ENCODE peak calls at places on chromosomes 13 and 19, in four cellular contexts. One of them, this sample, is unnamed.

GRCh38 chr13:43894438-43894837 is 14.7 kb downstream of the LACC1 start:
- DNase-seq in H9: no peak
- DNase-seq in trophoblast cell: no peak
- DNase-seq in H1: no peak
- DNase-seq in this sample: no peak

GRCh38 chr13:25118371-25118770 is 22.4 kb downstream of the PABPC3 start:
- DNase-seq in H9: no peak
- DNase-seq in trophoblast cell: peak; percentile 33
- DNase-seq in H1: no peak
- DNase-seq in this sample: no peak

GRCh38 chr19:44113784-44114390 is 688 bp downstream of the ZNF225 start:
- DNase-seq in H9: peak; percentile 29
- DNase-seq in trophoblast cell: no peak
- DNase-seq in H1: no peak
- DNase-seq in this sample: no peak

GRCh38 chr19:30692517-30692870 is 320.3 kb downstream of the ZNF536 start:
- DNase-seq in H9: no peak
- DNase-seq in trophoblast cell: no peak
- DNase-seq in H1: no peak
- DNase-seq in this sample: no peak

GRCh38 chr13:19586904-19587634 is 25.7 kb upstream of the TPTE2 start:
- DNase-seq in H9: no peak
- DNase-seq in trophoblast cell: peak; percentile 55
- DNase-seq in H1: no peak
- DNase-seq in this sample: no peak

GRCh38 chr19:48741222-48741999 is 1.0 kb upstream of the RASIP1 start:
- DNase-seq in H9: peak; percentile 78
- DNase-seq in trophoblast cell: peak; percentile 23
- DNase-seq in H1: no peak
- DNase-seq in this sample: no peak

GRCh38 chr19:1133471-1133929 is 29.7 kb downstream of the GPX4 start:
- DNase-seq in H9: peak; percentile 86
- DNase-seq in trophoblast cell: no peak
- DNase-seq in H1: no peak
- DNase-seq in this sample: no peak

GRCh38 chr13:98866882-98867281 is 111.0 kb downstream of the DOCK9 start:
- DNase-seq in H9: no peak
- DNase-seq in trophoblast cell: no peak
- DNase-seq in H1: no peak
- DNase-seq in this sample: no peak

GRCh38 chr13:96696501-96696900 is 297.8 kb downstream of the OXGR1 start:
- DNase-seq in H9: no peak
- DNase-seq in trophoblast cell: no peak
- DNase-seq in H1: no peak
- DNase-seq in this sample: no peak

GRCh38 chr13:108993346-108993745 is 363.9 kb downstream of the MYO16 start:
- DNase-seq in H9: no peak
- DNase-seq in trophoblast cell: peak; percentile 46
- DNase-seq in H1: no peak
- DNase-seq in this sample: peak; percentile 47

GRCh38 chr19:13613447-13613846 is 107.2 kb upstream of the CACNA1A start:
- DNase-seq in H9: no peak
- DNase-seq in trophoblast cell: no peak
- DNase-seq in H1: no peak
- DNase-seq in this sample: no peak

GRCh38 chr19:45069056-45069455 is 7.2 kb downstream of the ZNF296 start:
- DNase-seq in H9: peak; percentile 84
- DNase-seq in trophoblast cell: no peak
- DNase-seq in H1: no peak
- DNase-seq in this sample: peak; percentile 17

GRCh38 chr19:41696402-41697197 is 8.5 kb upstream of the CEACAM7 start:
- DNase-seq in H9: peak; percentile 35
- DNase-seq in trophoblast cell: peak; percentile 14
- DNase-seq in H1: no peak
- DNase-seq in this sample: no peak

GRCh38 chr19:3979674-3980352 is 5.5 kb downstream of the EEF2 start:
- DNase-seq in H9: peak; percentile 29
- DNase-seq in trophoblast cell: no peak
- DNase-seq in H1: no peak
- DNase-seq in this sample: no peak

GRCh38 chr19:19399733-19400438 is 5.6 kb upstream of the GATAD2A start:
- DNase-seq in H9: no peak
- DNase-seq in trophoblast cell: no peak
- DNase-seq in H1: no peak
- DNase-seq in this sample: peak; percentile 56

DNA sequence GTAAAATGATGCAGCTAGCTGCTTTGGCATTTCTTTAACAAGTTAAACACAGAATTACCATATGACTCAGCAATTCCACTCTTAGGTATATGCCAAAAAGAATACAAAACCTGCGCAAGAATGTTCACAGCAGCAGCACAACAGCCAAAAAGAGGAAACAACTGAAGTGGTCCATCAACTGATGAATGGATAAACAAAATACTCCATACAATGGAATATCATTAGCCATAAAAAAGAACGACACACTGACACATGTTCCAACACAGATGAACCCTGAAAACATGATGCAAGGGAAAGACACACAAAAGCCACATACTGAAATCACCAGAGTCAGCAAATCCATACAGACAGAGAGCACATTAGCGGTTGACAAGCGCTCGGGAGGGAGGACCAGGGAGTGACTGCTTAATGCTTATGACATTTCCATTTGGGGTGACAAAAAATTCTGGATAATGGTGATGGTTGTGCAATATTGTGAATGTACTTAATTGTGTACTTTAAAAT is 3.0 kb downstream of the PCID2 start:
- DNase-seq in H9: no peak
- DNase-seq in trophoblast cell: no peak
- DNase-seq in H1: no peak
- DNase-seq in this sample: peak; percentile 44
- H4K91ac ChIP-seq in H9: no peak overlapping the region
- H4K91ac ChIP-seq in trophoblast cell: no peak overlapping the region
- H4K91ac ChIP-seq in H1: no peak overlapping the region
- H4K91ac ChIP-seq in this sample: no peak overlapping the region

GRCh38 chr13:30363725-30364124 is 56.4 kb upstream of the KATNAL1 start:
- DNase-seq in H9: no peak
- DNase-seq in trophoblast cell: no peak
- DNase-seq in H1: no peak
- DNase-seq in this sample: no peak
- H2AFZ ChIP-seq in H9: peak overlapping the region; percentile 59
- H2AFZ ChIP-seq in trophoblast cell: no peak overlapping the region
- H2AFZ ChIP-seq in H1: peak overlapping the region; percentile 36
- H2AFZ ChIP-seq in this sample: peak overlapping the region; percentile 2

GRCh38 chr19:6078068-6078467 is 32.2 kb downstream of the RFX2 start:
- DNase-seq in H9: no peak
- DNase-seq in trophoblast cell: no peak
- DNase-seq in H1: no peak
- DNase-seq in this sample: no peak
- H4K91ac ChIP-seq in H9: no peak overlapping the region
- H4K91ac ChIP-seq in trophoblast cell: no peak overlapping the region
- H4K91ac ChIP-seq in H1: no peak overlapping the region
- H4K91ac ChIP-seq in this sample: no peak overlapping the region

GRCh38 chr13:37505531-37505930 is 93.0 kb downstream of the POSTN start:
- DNase-seq in H9: no peak
- DNase-seq in trophoblast cell: no peak
- DNase-seq in H1: no peak
- DNase-seq in this sample: no peak
- H2AFZ ChIP-seq in H9: no peak overlapping the region
- H2AFZ ChIP-seq in trophoblast cell: no peak overlapping the region
- H2AFZ ChIP-seq in H1: peak overlapping the region; percentile 44
- H2AFZ ChIP-seq in this sample: peak overlapping the region; percentile 53

GRCh38 chr13:75796825-75797224 is 160.7 kb downstream of the LMO7 start:
- DNase-seq in H9: no peak
- DNase-seq in trophoblast cell: no peak
- DNase-seq in H1: no peak
- DNase-seq in this sample: no peak

GRCh38 chr13:75792526-75793187 is 156.5 kb downstream of the LMO7 start:
- DNase-seq in H9: no peak
- DNase-seq in trophoblast cell: peak; percentile 91
- DNase-seq in H1: no peak
- DNase-seq in this sample: peak; percentile 59

GRCh38 chr13:75797256-75797655 is 161.1 kb downstream of the LMO7 start:
- DNase-seq in H9: no peak
- DNase-seq in trophoblast cell: no peak
- DNase-seq in H1: no peak
- DNase-seq in this sample: no peak

GRCh38 chr13:75795274-75795673 is 159.1 kb downstream of the LMO7 start:
- DNase-seq in H9: no peak
- DNase-seq in trophoblast cell: no peak
- DNase-seq in H1: no peak
- DNase-seq in this sample: no peak

DNA sequence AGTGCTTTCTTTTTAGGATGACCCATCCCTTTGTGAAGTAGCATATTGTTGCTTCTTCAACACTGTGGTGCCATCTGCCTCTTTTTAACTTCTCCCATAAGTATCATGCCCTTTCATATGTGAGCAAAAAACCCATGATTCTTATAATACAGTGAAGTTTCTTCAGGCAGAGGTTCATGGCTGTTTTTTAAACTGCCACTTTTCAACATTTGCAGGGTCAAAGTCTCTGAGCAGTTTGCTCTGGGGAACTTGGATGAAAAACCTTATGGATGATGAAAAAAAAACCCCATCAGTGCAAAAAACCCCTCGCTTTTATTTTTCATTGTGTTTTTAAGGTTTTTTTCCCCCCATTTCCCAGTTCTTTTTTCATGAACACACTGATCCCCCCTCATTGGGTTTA is 158.5 kb downstream of the LMO7 start:
- DNase-seq in H9: no peak
- DNase-seq in trophoblast cell: no peak
- DNase-seq in H1: no peak
- DNase-seq in this sample: no peak
- H4K91ac ChIP-seq in H9: no peak overlapping the region
- H4K91ac ChIP-seq in trophoblast cell: no peak overlapping the region
- H4K91ac ChIP-seq in H1: no peak overlapping the region
- H4K91ac ChIP-seq in this sample: no peak overlapping the region

DNA sequence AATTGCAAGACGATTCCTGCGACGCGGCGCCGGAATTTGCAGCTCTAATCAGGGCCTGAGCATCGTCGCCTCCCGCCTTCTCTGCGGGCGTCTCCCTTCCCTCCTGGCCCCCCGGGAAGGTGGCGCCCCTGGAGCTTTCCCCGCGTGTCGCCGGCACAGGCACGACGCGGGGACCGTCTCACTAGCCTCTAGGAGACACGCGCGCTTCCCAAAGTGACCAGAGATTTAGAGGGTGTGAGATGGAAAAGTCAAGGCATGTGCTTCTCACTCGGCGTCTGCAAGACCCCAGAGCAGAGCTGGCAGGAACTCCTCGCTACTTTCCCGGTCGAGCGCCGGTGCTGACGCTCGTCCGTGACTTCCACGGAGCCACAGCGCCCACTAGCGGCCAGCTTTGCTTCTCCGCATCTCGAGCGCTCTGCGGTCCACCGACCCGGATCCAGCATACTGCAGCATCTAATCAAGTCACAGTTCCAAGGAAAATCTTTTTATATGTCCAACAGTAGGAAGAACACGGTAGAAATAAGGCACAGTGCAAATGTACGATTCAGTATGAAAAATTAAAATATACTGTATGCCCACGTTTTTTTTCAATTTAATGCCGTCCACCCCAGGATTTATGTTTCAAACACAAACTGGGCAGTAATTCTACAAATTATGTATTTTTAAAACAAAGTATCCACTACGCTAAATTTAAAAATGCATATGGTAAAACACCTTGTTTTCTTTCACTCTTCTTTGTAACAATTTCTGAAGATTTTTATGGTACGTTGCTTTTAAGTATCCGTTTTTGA is 977 bp upstream of the EFNB2 start:
- DNase-seq in H9: peak; percentile 91
- DNase-seq in trophoblast cell: peak; percentile 99
- DNase-seq in H1: peak; percentile 75
- DNase-seq in this sample: peak; percentile 87
- H2AFZ ChIP-seq in H9: no peak overlapping the region
- H2AFZ ChIP-seq in trophoblast cell: peak overlapping the region; percentile 83
- H2AFZ ChIP-seq in H1: peak overlapping the region; percentile 19
- H2AFZ ChIP-seq in this sample: peak overlapping the region; percentile 30